ENCODE peak calls at places on chromosomes 3 and 15, in eight cellular contexts. M is mammary epithelial cell, L is lung, J is NB4, H is mucosa of descending colon, I is cardiac muscle cell, Z is Peyer's patch, N is astrocyte. R is an unnamed sample.

GRCh38 chr15:45185903-45186770 is 1.6 kb downstream of the SHF start:
- DNase-seq in J (no peak), Z (no peak), I (no peak), M (no peak), N (peak), H (no peak), L (no peak), R (no peak)

GRCh38 chr15:57017024-57017423 is 98.6 kb downstream of the TCF12 start:
- DNase-seq in Z (no peak), M (no peak), L (no peak), J (peak), H (no peak), N (no peak), I (peak), R (peak)

GRCh38 chr3:65408531-65409181 is 630.1 kb downstream of the MAGI1 start:
- DNase-seq in N (no peak), H (no peak), M (no peak), J (no peak), L (no peak), Z (no peak), I (no peak), R (no peak)

GRCh38 chr3:156298938-156299337 is 178.6 kb downstream of the KCNAB1 start:
- DNase-seq in I (no peak), N (no peak), Z (no peak), H (no peak), L (no peak), J (no peak), M (no peak), R (no peak)

GRCh38 chr15:66832679-66833078 is 130.6 kb downstream of the SMAD6 start:
- DNase-seq in J (peak), N (no peak), L (no peak), Z (no peak), I (peak), H (no peak), M (no peak), R (peak)

GRCh38 chr3:86954226-86954625 is 36.7 kb downstream of the VGLL3 start:
- DNase-seq in Z (no peak), J (no peak), L (no peak), M (peak), H (no peak), I (no peak), N (no peak), R (peak)

GRCh38 chr15:59688383-59688887 is 685 bp downstream of the BNIP2 start:
- DNase-seq in M (peak), I (peak), L (peak), N (peak), J (peak), H (no peak), Z (peak), R (peak)

GRCh38 chr3:34159613-34160420 is 361.4 kb downstream of the PDCD6IP start:
- DNase-seq in L (no peak), J (no peak), H (no peak), M (no peak), N (no peak), I (no peak), Z (no peak), R (no peak)

GRCh38 chr3:181461381-181461780 is 250.3 kb upstream of the SOX2 start:
- DNase-seq in L (no peak), M (no peak), I (no peak), J (no peak), N (no peak), Z (no peak), H (no peak), R (no peak)

GRCh38 chr3:125144653-125145314 is 67.8 kb downstream of the SLC12A8 start:
- DNase-seq in J (no peak), N (no peak), L (no peak), M (no peak), H (no peak), Z (no peak), I (no peak), R (no peak)

GRCh38 chr15:98651581-98652220 is 3.4 kb downstream of the IGF1R start:
- DNase-seq in H (no peak), L (peak), Z (no peak), N (peak), M (peak), I (no peak), J (peak), R (peak)

GRCh38 chr3:62558549-62559112 is 185.3 kb upstream of the FEZF2 start:
- DNase-seq in J (peak), H (no peak), I (peak), L (no peak), Z (no peak), M (no peak), N (no peak), R (peak)

GRCh38 chr3:141619450-141619849 is 118.6 kb upstream of the RNF7 start:
- DNase-seq in H (no peak), Z (no peak), J (no peak), N (no peak), I (peak), M (no peak), L (no peak), R (no peak)

GRCh38 chr3:50241163-50241562 is 5.2 kb downstream of the GNAI2 start:
- DNase-seq in M (no peak), J (no peak), I (no peak), Z (no peak), N (no peak), L (no peak), H (no peak), R (no peak)

GRCh38 chr3:16570113-16570512 is 35.1 kb downstream of the DAZL start:
- DNase-seq in N (no peak), H (no peak), M (no peak), J (no peak), I (no peak), L (no peak), Z (no peak), R (no peak)

GRCh38 chr3:53243165-53243564 is 12.7 kb downstream of the TKT start:
- DNase-seq in N (peak), I (peak), M (no peak), L (no peak), J (no peak), Z (no peak), H (no peak), R (peak)

GRCh38 chr3:127287840-127288239 is at the start of gene PRR20G:
- DNase-seq in N (no peak), Z (no peak), H (no peak), L (no peak), I (no peak), J (no peak), M (no peak), R (no peak)

GRCh38 chr15:67750371-67750770 is 74.9 kb upstream of the SKOR1 start:
- DNase-seq in J (no peak), L (no peak), H (no peak), Z (no peak), I (no peak), M (no peak), N (no peak), R (peak)

GRCh38 chr3:5016218-5017161 is 37.3 kb downstream of the BHLHE40 start:
- DNase-seq in J (peak), Z (peak), L (peak), N (peak), H (peak), I (peak), M (peak), R (peak)

GRCh38 chr3:13462125-13462629 is 17.9 kb upstream of the HDAC11 start:
- DNase-seq in N (no peak), M (no peak), L (no peak), H (no peak), Z (no peak), I (no peak), J (peak), R (peak)

GRCh38 chr3:24373198-24373959 is 121.3 kb downstream of the THRB start:
- DNase-seq in Z (no peak), M (no peak), N (no peak), L (peak), H (peak), I (no peak), J (no peak), R (no peak)

GRCh38 chr15:26890451-26890850 is 23.6 kb downstream of the GABRA5 start:
- DNase-seq in I (no peak), M (no peak), Z (no peak), N (no peak), L (no peak), J (no peak), H (no peak), R (no peak)

GRCh38 chr15:53982876-53983275 is 4.6 kb downstream of the UNC13C start:
- DNase-seq in M (no peak), Z (no peak), L (no peak), H (no peak), I (no peak), N (no peak), J (no peak), R (no peak)

GRCh38 chr15:77038312-77039216 is 32.3 kb downstream of the TSPAN3 start:
- DNase-seq in I (no peak), N (no peak), Z (no peak), M (no peak), H (no peak), L (no peak), J (no peak), R (no peak)

GRCh38 chr3:185851959-185852358 is 27.1 kb upstream of the IGF2BP2 start:
- DNase-seq in N (no peak), I (no peak), M (no peak), J (no peak), L (no peak), Z (no peak), H (no peak), R (no peak)

GRCh38 chr3:66441124-66441523 is 59.7 kb downstream of the LRIG1 start:
- DNase-seq in J (no peak), I (peak), N (peak), H (no peak), L (no peak), M (peak), Z (no peak), R (peak)

DNA sequence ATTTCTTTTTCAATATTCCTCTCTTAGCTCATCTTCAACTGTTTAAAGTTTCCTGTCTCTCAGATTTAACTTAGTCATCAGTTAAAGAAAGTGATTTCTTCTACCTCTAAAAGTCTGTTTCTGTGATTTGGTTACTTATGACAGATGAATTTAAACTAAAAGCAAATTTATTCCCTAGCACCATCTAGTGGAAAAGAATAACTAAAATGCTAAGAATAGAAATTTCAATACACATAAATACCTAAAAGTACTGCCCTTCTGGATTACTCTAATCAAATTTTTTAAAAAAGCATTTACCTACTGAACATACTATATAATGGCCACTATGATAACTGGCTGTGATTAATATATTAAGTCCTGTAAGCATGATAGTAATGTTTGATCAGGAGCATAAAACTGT is 14.0 kb upstream of the ZCWPW2 start:
- DNase-seq in L (no peak), I (peak), H (no peak), Z (no peak), J (no peak), M (no peak), N (no peak), R (no peak)
- TF ChIP-seq CTCF in L (no peak), I (peak), H (no peak), Z (no peak), J (no peak), M (peak), N (peak), R (no peak)

DNA sequence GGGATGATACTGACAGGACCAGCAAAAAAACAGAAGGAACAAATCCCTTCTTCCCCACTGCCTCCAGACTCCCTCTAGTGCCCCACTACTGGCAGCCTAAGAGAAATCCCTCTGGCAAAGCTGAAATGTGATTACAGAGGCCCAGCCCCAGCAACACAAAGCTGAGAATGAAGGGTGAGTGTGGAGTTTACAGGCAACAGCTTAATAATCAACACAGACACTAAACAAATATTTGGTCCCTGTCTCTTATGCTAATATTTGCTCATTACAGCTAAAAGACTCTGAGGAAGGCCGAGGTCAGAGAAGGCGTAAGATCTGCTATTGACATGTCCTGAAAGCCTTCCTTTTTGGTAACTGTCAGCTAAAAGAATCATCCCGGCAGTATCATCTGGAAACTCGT is 308.5 kb upstream of the RASGRP1 start:
- DNase-seq in H (no peak), I (no peak), L (no peak), N (no peak), M (no peak), J (no peak), Z (no peak), R (no peak)
- TF ChIP-seq CTCF in H (no peak), I (peak), L (no peak), N (no peak), M (no peak), J (no peak), Z (no peak), R (no peak)

GRCh38 chr3:63934484-63934883 is 22.3 kb upstream of the SCAANT1 start:
- DNase-seq in J (peak), N (no peak), Z (no peak), M (no peak), L (no peak), I (no peak), H (no peak), R (no peak)

GRCh38 chr3:63933459-63933858 is 21.3 kb upstream of the SCAANT1 start:
- DNase-seq in H (no peak), N (no peak), J (peak), M (no peak), L (no peak), I (no peak), Z (no peak), R (no peak)

GRCh38 chr3:63934041-63934440 is 21.9 kb upstream of the SCAANT1 start:
- DNase-seq in L (no peak), Z (no peak), I (peak), N (no peak), J (no peak), H (no peak), M (no peak), R (no peak)

GRCh38 chr3:63932509-63933212 is 20.5 kb upstream of the SCAANT1 start:
- DNase-seq in I (no peak), Z (no peak), H (no peak), N (no peak), J (no peak), L (no peak), M (no peak), R (no peak)

DNA sequence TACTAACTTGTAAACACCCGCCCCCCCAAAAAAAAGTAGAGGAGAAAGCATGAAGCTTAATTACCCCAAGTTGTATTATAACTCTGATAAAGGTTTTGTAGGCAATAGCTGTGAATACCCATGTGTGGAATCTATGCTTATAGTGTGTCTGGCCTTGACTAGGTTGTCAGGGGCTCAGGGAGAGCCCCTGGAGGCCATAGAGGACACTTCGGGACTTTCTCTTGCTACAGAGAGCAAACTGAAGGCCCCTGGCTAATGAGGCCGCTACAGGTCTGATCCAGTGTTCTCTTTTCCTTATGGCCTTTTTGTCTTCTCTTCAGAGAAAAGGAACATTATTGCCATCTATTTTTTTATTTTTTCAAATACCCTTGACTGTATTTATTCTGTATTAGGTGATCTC is 19.1 kb upstream of the SCAANT1 start:
- DNase-seq in N (no peak), I (no peak), M (no peak), H (no peak), Z (no peak), L (no peak), J (no peak), R (no peak)
- TF ChIP-seq CTCF in N (no peak), I (no peak), M (no peak), H (no peak), Z (no peak), L (no peak), J (no peak), R (no peak)

DNA sequence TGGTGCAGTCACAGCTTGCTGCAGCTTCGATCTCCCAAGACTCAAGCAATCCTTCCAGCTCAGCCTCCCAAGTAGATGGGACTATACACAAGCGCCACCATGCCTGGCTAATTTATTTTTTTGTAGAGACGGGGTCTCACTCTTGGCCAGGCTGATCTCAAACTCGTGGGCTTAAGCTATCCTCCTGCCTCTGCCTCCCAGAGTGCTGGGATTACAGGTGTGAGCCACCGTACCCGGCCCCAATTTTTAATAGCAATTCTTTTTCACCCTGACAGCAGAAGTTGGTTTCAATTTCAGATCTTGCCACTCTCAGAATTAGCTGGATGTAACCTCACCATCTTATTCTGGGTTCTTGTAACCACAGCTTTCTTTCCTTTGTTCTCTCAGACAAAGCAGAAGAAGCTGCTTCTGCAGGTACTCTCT is 64.8 kb downstream of the TRIM71 start:
- DNase-seq in J (no peak), H (no peak), L (no peak), I (no peak), Z (no peak), M (no peak), N (no peak), R (no peak)
- TF ChIP-seq CTCF in J (no peak), H (no peak), L (no peak), I (no peak), Z (no peak), M (no peak), N (no peak), R (no peak)

GRCh38 chr15:31471731-31472430 is 145.2 kb downstream of the KLF13 start:
- DNase-seq in Z (peak), M (peak), L (no peak), J (no peak), N (peak), I (peak), H (no peak), R (no peak)

GRCh38 chr15:31470756-31471155 is 144.1 kb downstream of the KLF13 start:
- DNase-seq in Z (no peak), L (no peak), N (no peak), J (no peak), M (no peak), H (no peak), I (no peak), R (no peak)

GRCh38 chr15:31468911-31469800 is 142.5 kb downstream of the KLF13 start:
- DNase-seq in L (peak), I (no peak), H (no peak), M (no peak), N (no peak), J (no peak), Z (no peak), R (no peak)

GRCh38 chr15:31467361-31467760 is 140.7 kb downstream of the KLF13 start:
- DNase-seq in L (no peak), M (no peak), I (no peak), N (no peak), Z (no peak), H (no peak), J (no peak), R (no peak)

GRCh38 chr15:31469801-31470545 is 143.3 kb downstream of the KLF13 start:
- DNase-seq in H (no peak), I (no peak), N (no peak), Z (no peak), J (no peak), M (no peak), L (no peak), R (no peak)
- TF ChIP-seq CTCF in H (no peak), I (no peak), N (no peak), Z (no peak), J (no peak), M (no peak), L (no peak), R (no peak)

GRCh38 chr15:63778800-63779199 is 54.9 kb downstream of the HERC1 start:
- DNase-seq in N (no peak), L (no peak), H (no peak), J (no peak), M (no peak), Z (no peak), I (no peak), R (no peak)
- TF ChIP-seq CTCF in N (no peak), L (no peak), H (no peak), J (no peak), M (no peak), Z (no peak), I (no peak), R (no peak)

GRCh38 chr3:97257942-97258341 is 443.5 kb downstream of the EPHA6 start:
- DNase-seq in L (no peak), Z (no peak), J (no peak), N (no peak), I (no peak), M (no peak), H (no peak), R (no peak)

GRCh38 chr3:97259263-97259662 is 444.9 kb downstream of the EPHA6 start:
- DNase-seq in H (no peak), I (no peak), M (no peak), Z (no peak), J (no peak), L (no peak), N (no peak), R (no peak)

GRCh38 chr3:97256060-97256459 is 441.7 kb downstream of the EPHA6 start:
- DNase-seq in J (no peak), M (no peak), Z (no peak), N (no peak), H (no peak), I (no peak), L (no peak), R (no peak)
- TF ChIP-seq CTCF in J (no peak), M (peak), Z (no peak), N (no peak), H (no peak), I (no peak), L (no peak), R (peak)

DNA sequence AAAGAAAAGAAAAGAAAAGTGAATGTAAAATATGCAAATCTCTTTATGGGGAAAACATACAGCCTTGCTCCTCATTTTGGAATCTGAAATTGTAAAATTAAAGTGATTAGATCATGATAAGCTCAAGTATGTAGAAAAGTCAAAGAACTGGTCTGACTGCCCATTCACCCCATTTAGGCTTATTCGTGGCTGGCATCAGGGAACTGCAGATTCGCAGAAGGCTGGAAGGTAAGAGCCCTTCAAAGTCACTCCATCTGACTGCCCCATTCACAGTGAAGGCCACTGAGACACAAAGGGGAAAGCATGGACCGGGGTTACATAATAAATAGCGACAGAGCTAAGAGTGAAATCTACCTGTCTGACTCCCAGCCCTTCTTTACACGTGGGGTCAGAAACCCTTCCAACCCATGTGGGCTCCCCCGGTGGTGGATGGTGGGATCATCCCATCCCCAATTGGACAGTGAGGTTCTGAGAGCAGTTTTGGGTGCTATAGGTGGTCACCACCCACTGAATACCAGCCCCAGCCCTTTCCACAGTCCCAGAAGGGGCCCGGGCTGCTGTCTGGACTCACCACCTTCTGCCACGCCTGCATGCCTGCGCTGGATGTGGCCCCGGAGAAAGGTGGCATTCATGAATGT is 18.1 kb downstream of the DZIP1L start:
- DNase-seq in J (peak), I (no peak), Z (no peak), H (no peak), N (no peak), L (no peak), M (no peak), R (no peak)
- TF ChIP-seq CTCF in J (peak), I (peak), Z (no peak), H (no peak), N (peak), L (no peak), M (no peak), R (peak)